ENCODE peak calls at places on chromosome 17, in seven cellular contexts. C is stomach, F is GM12865, I is fibroblast of lung, Z is transverse colon, U is AG04450, W is cardiac fibroblast. P is an unnamed sample.

GRCh38 chr17:489758-490329 is 137.2 kb upstream of the RPH3AL start:
- DNase-seq in I (peak; percentile 55), C (peak; percentile 60), Z (peak; percentile 69), U (no peak), F (peak; percentile 86), W (peak; percentile 45), P (peak; percentile 36)

GRCh38 chr17:51298508-51299371 is 38.4 kb downstream of the UTP18 start:
- DNase-seq in C (no peak), W (peak; percentile 65), Z (no peak), U (peak; percentile 20), I (peak; percentile 32), F (peak; percentile 18), P (peak; percentile 54)

GRCh38 chr17:80254396-80255241 is 6.0 kb upstream of the RNF213 start:
- DNase-seq in U (peak; percentile 68), C (peak; percentile 58), F (peak; percentile 91), I (peak; percentile 95), W (peak; percentile 79), Z (peak; percentile 70), P (peak; percentile 88)

GRCh38 chr17:77061711-77062110 is 79.1 kb upstream of the SEC14L1 start:
- DNase-seq in F (no peak), C (no peak), I (no peak), U (no peak), Z (no peak), W (no peak), P (no peak)

GRCh38 chr17:80125656-80126448 is 21.1 kb downstream of the EIF4A3 start:
- DNase-seq in Z (no peak), C (peak; percentile 11), U (no peak), W (peak; percentile 89), I (peak; percentile 90), F (no peak), P (peak; percentile 90)

GRCh38 chr17:48792033-48792798 is 24.8 kb downstream of the TTLL6 start:
- DNase-seq in Z (no peak), F (no peak), I (no peak), C (no peak), U (no peak), W (no peak), P (no peak)

GRCh38 chr17:33521784-33522183 is 228.7 kb upstream of the ASIC2 start:
- DNase-seq in W (no peak), U (no peak), Z (no peak), C (no peak), F (peak; percentile 5), I (no peak), P (no peak)

GRCh38 chr17:47810200-47810821 is 11.3 kb downstream of the OSBPL7 start:
- DNase-seq in C (peak; percentile 82), F (no peak), I (peak; percentile 92), W (peak; percentile 89), Z (peak; percentile 88), U (peak; percentile 36), P (peak; percentile 94)

GRCh38 chr17:26766743-26767142 is 527.2 kb upstream of the WSB1 start:
- DNase-seq in C (no peak), I (no peak), U (no peak), Z (no peak), W (no peak), F (no peak), P (no peak)

GRCh38 chr17:65370669-65371126 is 190.8 kb downstream of the AXIN2 start:
- DNase-seq in W (peak; percentile 13), Z (peak; percentile 84), U (no peak), I (no peak), F (peak; percentile 23), C (peak; percentile 67), P (no peak)

GRCh38 chr17:77924757-77925336 is 33.7 kb upstream of the TNRC6C start:
- DNase-seq in C (peak; percentile 31), F (no peak), U (no peak), I (peak; percentile 81), Z (no peak), W (peak; percentile 96), P (peak; percentile 79)

GRCh38 chr17:73533801-73534574 is 110.3 kb downstream of the SDK2 start:
- DNase-seq in I (no peak), Z (no peak), U (no peak), C (no peak), W (no peak), F (no peak), P (no peak)

GRCh38 chr17:33072421-33073175 is 81.0 kb downstream of the SPACA3 start:
- DNase-seq in W (no peak), U (no peak), C (no peak), Z (no peak), F (no peak), I (peak; percentile 66), P (no peak)

GRCh38 chr17:21678451-21679081 is 13.8 kb upstream of the KCNJ18 start:
- DNase-seq in U (no peak), C (no peak), W (no peak), Z (no peak), F (no peak), I (no peak), P (no peak)

GRCh38 chr17:39867084-39867890 is 715 bp upstream of the ZPBP2 start:
- DNase-seq in I (no peak), F (peak; percentile 97), Z (peak; percentile 42), C (no peak), W (no peak), U (no peak), P (no peak)

GRCh38 chr17:27545562-27546229 is 85.3 kb upstream of the LGALS9 start:
- DNase-seq in I (peak; percentile 91), Z (no peak), F (no peak), W (no peak), C (no peak), U (no peak), P (no peak)

GRCh38 chr17:32878211-32878610 is 1.3 kb upstream of the MYO1D start:
- DNase-seq in F (no peak), C (peak; percentile 29), Z (no peak), W (peak; percentile 46), I (peak; percentile 24), U (no peak), P (peak; percentile 91)

GRCh38 chr17:50522766-50523165 is 9.8 kb upstream of the EPN3 start:
- DNase-seq in C (no peak), Z (no peak), W (no peak), F (no peak), I (no peak), U (no peak), P (no peak)

GRCh38 chr17:40312893-40313659 is 4.1 kb downstream of the RARA start:
- DNase-seq in Z (no peak), I (no peak), U (no peak), F (no peak), W (no peak), C (no peak), P (no peak)

DNA sequence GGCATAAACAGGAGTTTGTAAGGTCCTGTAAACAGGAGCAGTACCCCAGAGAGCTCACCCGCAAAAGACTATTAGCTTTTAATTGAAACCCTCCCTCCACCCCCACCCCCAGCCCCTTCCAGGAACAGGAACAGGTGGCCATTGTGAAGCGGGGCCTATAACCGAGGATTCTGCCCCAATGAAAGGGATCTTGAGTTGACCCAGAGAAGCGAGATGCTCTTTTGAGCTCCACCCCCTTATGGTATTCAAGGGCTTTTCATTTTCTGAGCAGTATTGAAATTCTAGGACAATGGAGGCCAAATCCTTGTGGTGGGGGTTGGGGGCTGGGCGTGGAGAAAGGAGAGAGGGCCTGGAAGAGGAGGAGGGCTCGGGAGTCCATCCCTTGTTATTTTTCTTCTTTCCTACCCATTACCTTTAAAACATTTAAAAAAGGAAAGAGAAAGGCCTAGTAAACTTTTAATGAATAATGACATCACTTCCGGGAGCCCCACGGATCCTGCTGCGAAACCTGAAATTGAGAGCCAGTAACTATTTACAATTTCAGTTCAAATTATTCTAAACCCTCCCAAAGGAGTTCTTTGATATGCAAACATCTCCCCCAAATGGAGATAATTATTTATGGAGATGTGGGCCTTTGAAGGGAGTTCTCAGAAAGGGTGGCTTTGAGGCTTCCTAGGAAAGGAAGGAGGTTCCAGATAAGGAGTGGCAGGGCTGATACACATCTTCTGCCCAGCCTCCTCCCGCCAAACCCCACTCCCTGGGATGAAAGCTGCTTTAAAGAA is 30.5 kb downstream of the HS3ST3B1 start:
- DNase-seq in Z (no peak), W (no peak), I (no peak), C (no peak), F (no peak), U (no peak), P (no peak)
- H3K4me3 ChIP-seq in Z (no peak overlapping the region), W (no peak overlapping the region), I (no peak overlapping the region), C (no peak overlapping the region), F (no peak overlapping the region), U (no peak overlapping the region), P (no peak overlapping the region)

DNA sequence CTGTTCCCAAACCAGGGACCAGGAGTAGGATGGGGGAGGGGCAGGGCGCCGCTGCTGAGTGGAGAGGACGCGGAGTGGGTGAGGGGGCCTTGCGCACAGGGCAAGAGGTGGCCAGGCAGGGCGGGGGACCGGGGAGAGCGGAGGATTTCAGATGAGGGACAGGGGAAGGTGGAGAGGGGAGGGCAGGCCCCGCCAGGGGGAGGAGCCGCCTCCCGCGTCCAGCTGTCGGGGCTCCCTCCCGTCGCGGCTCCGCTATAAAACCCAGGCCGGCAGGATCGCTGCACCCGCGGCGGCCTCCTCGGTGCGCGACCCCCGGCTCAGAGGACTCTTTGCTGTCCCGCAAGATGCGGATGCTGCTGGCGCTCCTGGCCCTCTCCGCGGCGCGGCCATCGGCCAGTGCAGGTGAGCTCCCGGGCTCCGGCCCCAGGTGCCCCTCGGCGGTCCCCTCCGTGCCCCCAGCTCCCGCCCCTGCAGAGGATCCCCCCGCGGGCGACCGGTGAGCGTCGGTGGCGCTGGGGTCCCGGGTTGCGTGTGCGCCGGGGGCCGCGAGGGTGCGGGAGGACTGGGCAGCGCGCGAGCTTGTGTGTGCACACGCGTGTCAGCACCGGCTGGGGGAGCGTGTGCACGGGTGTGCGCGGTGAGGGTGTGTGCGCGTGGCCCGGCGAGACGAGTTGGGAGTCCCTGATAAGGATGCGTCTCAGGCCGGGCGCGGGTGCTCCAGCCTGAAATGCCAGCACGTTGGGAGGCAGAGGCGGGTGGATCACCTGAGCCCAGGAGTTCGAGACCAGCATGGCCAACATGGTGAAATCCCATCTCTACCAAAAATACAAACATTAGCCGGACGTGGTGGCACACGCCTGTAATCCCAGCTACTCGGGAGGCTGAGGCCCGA is at the start of gene CA4:
- DNase-seq in I (no peak), C (no peak), F (no peak), Z (no peak), W (no peak), U (no peak), P (no peak)
- TF ChIP-seq CTCF in I (no peak), C (no peak), F (no peak), Z (no peak), W (no peak), U (no peak), P (no peak)

DNA sequence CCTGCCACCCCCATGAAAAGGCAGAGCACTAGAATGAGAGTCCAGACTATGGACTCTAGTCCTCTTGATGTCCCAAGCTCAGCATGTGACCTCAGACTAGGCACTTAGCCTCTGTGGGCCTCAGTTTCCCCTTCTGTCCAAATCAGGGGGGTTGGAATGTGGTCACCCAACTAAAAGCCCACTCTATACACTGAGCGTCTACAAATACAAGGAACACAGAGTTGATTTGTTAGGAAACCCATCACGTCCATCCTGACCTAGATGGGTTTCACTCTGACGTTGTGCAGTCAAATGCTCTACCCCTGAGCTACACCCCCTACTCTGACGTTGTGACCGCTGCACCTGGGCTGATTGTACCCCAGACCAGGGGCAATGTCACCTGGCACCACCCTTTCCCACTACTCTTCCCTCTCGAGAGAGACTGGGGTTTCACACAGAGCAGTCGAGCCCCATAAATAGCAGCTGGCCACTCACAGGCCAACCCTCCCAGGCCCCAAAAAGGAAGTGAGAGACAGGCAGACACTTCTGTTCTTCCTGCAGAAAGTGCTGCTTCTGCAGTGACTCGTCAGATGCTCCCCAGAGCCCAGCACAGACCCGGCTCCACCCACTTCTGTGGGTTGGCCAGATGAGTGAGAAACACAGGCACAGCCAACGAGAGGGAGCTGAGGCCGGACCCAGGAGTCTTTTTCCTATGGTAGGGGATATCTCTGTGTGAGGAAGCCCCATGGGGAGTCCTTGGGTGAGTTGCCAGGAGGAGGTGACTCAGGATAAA is 16.1 kb upstream of the TNFRSF13B start:
- DNase-seq in Z (peak; percentile 85), W (peak; percentile 57), F (peak; percentile 98), C (peak; percentile 57), U (peak; percentile 27), I (peak; percentile 87), P (peak; percentile 77)
- H3K4me3 ChIP-seq in Z (no peak overlapping the region), W (no peak overlapping the region), F (peak overlapping the region; percentile 73), C (no peak overlapping the region), U (no peak overlapping the region), I (no peak overlapping the region), P (no peak overlapping the region)

GRCh38 chr17:82897514-82898249 is 57.9 kb upstream of the ZNF750 start:
- DNase-seq in Z (no peak), U (no peak), F (no peak), C (no peak), I (no peak), W (no peak), P (no peak)
- TF ChIP-seq CTCF in Z (no peak), U (no peak), F (no peak), C (no peak), I (no peak), W (no peak), P (no peak)

P was measured in fibroblast of mammary gland.